ENCODE peak calls at places on chromosomes 5 and 9, in nine cellular contexts. L is heart right ventricle; C is Right ventricle myocardium inferior; P is activated CD4-positive, alpha-beta T cell treated with anti-CD3 and anti-CD28 coated beads for 36 hours; Z is A549; O is left ventricle myocardium superior; U is Panc1; V is gastroesophageal sphincter; S is T-helper 17 cell. N is an unnamed sample.

GRCh38 chr9:27528278-27528885 is 1.2 kb downstream of the MOB3B start:
- ATAC-seq in L (peak), C (peak), P (peak), Z (peak), O (peak), U (no peak), V (peak), S (peak), N (peak)

GRCh38 chr9:135702002-135702721 is at the start of gene KCNT1:
- ATAC-seq in L (peak), C (peak), P (peak), Z (peak), O (peak), U (peak), V (peak), S (peak), N (peak)

GRCh38 chr5:16090270-16090669 is 89.3 kb downstream of the MARCHF11 start:
- ATAC-seq in L (no peak), C (no peak), P (no peak), Z (no peak), O (no peak), U (no peak), V (no peak), S (no peak), N (no peak)

GRCh38 chr5:147310059-147310704 is 75.4 kb downstream of the STK32A start:
- ATAC-seq in L (peak), C (peak), P (no peak), Z (peak), O (peak), U (peak), V (peak), S (no peak), N (peak)

GRCh38 chr5:71996789-71997188 is 110.5 kb upstream of the MAP1B start:
- ATAC-seq in L (no peak), C (no peak), P (no peak), Z (no peak), O (no peak), U (no peak), V (no peak), S (no peak), N (no peak)

GRCh38 chr9:108272350-108272899 is 583.4 kb downstream of the ACTL7B start:
- ATAC-seq in L (peak), C (peak), P (no peak), Z (peak), O (peak), U (peak), V (peak), S (no peak), N (peak)

GRCh38 chr5:6449465-6450158 is 953 bp downstream of the UBE2QL1 start:
- ATAC-seq in L (no peak), C (no peak), P (no peak), Z (peak), O (peak), U (peak), V (no peak), S (no peak), N (no peak)

GRCh38 chr5:142281012-142281374 is 43.8 kb downstream of the SPRY4 start:
- ATAC-seq in L (peak), C (peak), P (no peak), Z (no peak), O (peak), U (no peak), V (no peak), S (no peak), N (no peak)

GRCh38 chr5:94709277-94709676 is 90.8 kb downstream of the SLF1 start:
- ATAC-seq in L (no peak), C (no peak), P (no peak), Z (no peak), O (no peak), U (no peak), V (no peak), S (no peak), N (no peak)

GRCh38 chr5:143800715-143801114 is 11.2 kb upstream of the HMHB1 start:
- ATAC-seq in L (no peak), C (peak), P (no peak), Z (no peak), O (peak), U (no peak), V (no peak), S (no peak), N (no peak)

GRCh38 chr9:95815153-95815552 is 60.3 kb upstream of the ERCC6L2 start:
- ATAC-seq in L (no peak), C (no peak), P (no peak), Z (peak), O (no peak), U (no peak), V (no peak), S (no peak), N (no peak)

GRCh38 chr5:172634106-172634899 is 6.8 kb upstream of the NEURL1B start:
- ATAC-seq in L (no peak), C (no peak), P (no peak), Z (no peak), O (no peak), U (no peak), V (no peak), S (no peak), N (no peak)